ENCODE peak calls at places on chromosomes 4 and X, in six cellular contexts. E, B, X, S, G and C are unnamed samples.
A peak's percentile ranks its signal among the peaks of the same experiment; 100 is the strongest.

GRCh38 chr4:95572304-95572991 is 23.7 kb upstream of the UNC5C start:
- DNase-seq in E (no peak), B (peak; percentile 57), X (no peak), S (no peak), G (peak; percentile 5), C (peak; percentile 67)

GRCh38 chr4:141028024-141028529 is 105.2 kb downstream of the RNF150 start:
- DNase-seq in E (no peak), B (no peak), X (no peak), S (no peak), G (peak; percentile 99), C (no peak)

GRCh38 chrX:67651437-67652142 is 107.8 kb downstream of the AR start:
- DNase-seq in E (no peak), B (no peak), X (no peak), S (no peak), G (no peak), C (no peak)

GRCh38 chr4:74649193-74649592 is 145.1 kb downstream of the BTC start:
- DNase-seq in E (no peak), B (no peak), X (no peak), S (no peak), G (no peak), C (no peak)

GRCh38 chr4:37890501-37891220 is at the start of gene TBC1D1:
- DNase-seq in E (peak; percentile 50), B (peak; percentile 94), X (peak; percentile 36), S (peak; percentile 53), G (no peak), C (peak; percentile 74)

GRCh38 chrX:21944136-21944615 is 3.7 kb downstream of the SMS start:
- DNase-seq in E (no peak), B (no peak), X (no peak), S (no peak), G (no peak), C (no peak)

GRCh38 chrX:7330971-7331746 is 183.2 kb upstream of the PUDP start:
- DNase-seq in E (no peak), B (no peak), X (peak; percentile 8), S (no peak), G (peak; percentile 89), C (no peak)

GRCh38 chrX:53320543-53321215 is 39.3 kb upstream of the IQSEC2 start:
- DNase-seq in E (peak; percentile 10), B (peak; percentile 60), X (no peak), S (peak; percentile 18), G (no peak), C (no peak)

GRCh38 chrX:41322821-41323603 is 10.9 kb upstream of the DDX3X start:
- DNase-seq in E (no peak), B (no peak), X (no peak), S (no peak), G (no peak), C (no peak)

GRCh38 chr4:145171919-145172318 is 8.5 kb downstream of the OTUD4 start:
- DNase-seq in E (no peak), B (no peak), X (no peak), S (no peak), G (no peak), C (no peak)

GRCh38 chr4:61923179-61923578 is 723.1 kb downstream of the ADGRL3 start:
- DNase-seq in E (no peak), B (no peak), X (no peak), S (no peak), G (peak; percentile 9), C (no peak)

GRCh38 chrX:17882680-17883079 is 21.6 kb upstream of the RAI2 start:
- DNase-seq in E (no peak), B (no peak), X (no peak), S (no peak), G (no peak), C (no peak)

GRCh38 chr4:169089004-169089403 is 78.9 kb upstream of the CBR4 start:
- DNase-seq in E (no peak), B (no peak), X (no peak), S (no peak), G (no peak), C (no peak)

GRCh38 chrX:48761674-48762471 is at the start of gene GLOD5:
- DNase-seq in E (no peak), B (no peak), X (no peak), S (peak; percentile 49), G (peak; percentile 2), C (no peak)

GRCh38 chrX:10529344-10529743 is 91.0 kb downstream of the MID1 start:
- DNase-seq in E (no peak), B (no peak), X (no peak), S (no peak), G (peak; percentile 39), C (no peak)

GRCh38 chr4:40458683-40459082 is 123.5 kb downstream of the CHRNA9 start:
- DNase-seq in E (no peak), B (no peak), X (no peak), S (no peak), G (no peak), C (no peak)

GRCh38 chr4:185165605-185166063 is 22.6 kb downstream of the SLC25A4 start:
- DNase-seq in E (no peak), B (no peak), X (no peak), S (no peak), G (peak; percentile 94), C (no peak)

GRCh38 chrX:3143043-3143799 is 102.0 kb downstream of the ARSF start:
- DNase-seq in E (no peak), B (no peak), X (no peak), S (peak; percentile 8), G (no peak), C (no peak)

GRCh38 chr4:112910109-112910736 is 139.2 kb upstream of the ANK2 start:
- DNase-seq in E (no peak), B (no peak), X (peak; percentile 87), S (no peak), G (peak; percentile 68), C (no peak)

GRCh38 chrX:110520053-110520452 is 161.4 kb downstream of the RTL9 start:
- DNase-seq in E (no peak), B (no peak), X (no peak), S (no peak), G (no peak), C (no peak)

GRCh38 chr4:3801931-3802550 is 35.9 kb downstream of the ADRA2C start:
- DNase-seq in E (no peak), B (peak; percentile 33), X (no peak), S (no peak), G (no peak), C (no peak)

GRCh38 chrX:2689773-2690666 is 1.1 kb upstream of the CD99 start:
- DNase-seq in E (no peak), B (no peak), X (no peak), S (no peak), G (no peak), C (no peak)

GRCh38 chr4:165864228-165864627 is 8.8 kb upstream of the TLL1 start:
- DNase-seq in E (no peak), B (no peak), X (no peak), S (no peak), G (no peak), C (no peak)

GRCh38 chrX:28135378-28136047 is 154.3 kb upstream of the DCAF8L1 start:
- DNase-seq in E (no peak), B (no peak), X (no peak), S (no peak), G (peak; percentile 73), C (no peak)

GRCh38 chrX:63506320-63506719 is 155.2 kb upstream of the SPIN4 start:
- DNase-seq in E (no peak), B (no peak), X (peak; percentile 35), S (no peak), G (peak; percentile 39), C (no peak)

GRCh38 chr4:133600008-133600407 is 450.9 kb downstream of the PCDH10 start:
- DNase-seq in E (no peak), B (no peak), X (no peak), S (no peak), G (peak; percentile 6), C (no peak)

GRCh38 chr4:135371137-135371536 is 1169.5 kb upstream of the PABPC4L start:
- DNase-seq in E (no peak), B (no peak), X (no peak), S (peak; percentile 10), G (no peak), C (no peak)

GRCh38 chr4:152104286-152104685 is 343.5 kb upstream of the GATB start:
- DNase-seq in E (no peak), B (no peak), X (no peak), S (no peak), G (no peak), C (no peak)

GRCh38 chrX:73930300-73930699 is 367.3 kb downstream of the CHIC1 start:
- DNase-seq in E (no peak), B (no peak), X (no peak), S (no peak), G (peak; percentile 27), C (no peak)

GRCh38 chr4:66376921-66377320 is 706.6 kb upstream of the EPHA5 start:
- DNase-seq in E (no peak), B (no peak), X (no peak), S (no peak), G (no peak), C (no peak)

GRCh38 chr4:48360966-48361470 is 19.7 kb downstream of the SLAIN2 start:
- DNase-seq in E (no peak), B (no peak), X (no peak), S (no peak), G (peak; percentile 63), C (no peak)

GRCh38 chr4:114780205-114780604 is 181.6 kb downstream of the UGT8 start:
- DNase-seq in E (no peak), B (no peak), X (no peak), S (no peak), G (peak; percentile 23), C (no peak)

GRCh38 chrX:139126493-139126892 is 404.0 kb upstream of the F9 start:
- DNase-seq in E (no peak), B (peak; percentile 46), X (no peak), S (peak; percentile 13), G (no peak), C (no peak)

GRCh38 chrX:44906542-44906941 is 33.6 kb downstream of the KDM6A start:
- DNase-seq in E (no peak), B (no peak), X (no peak), S (no peak), G (no peak), C (no peak)

GRCh38 chrX:455199-455598 is 68.5 kb upstream of the PPP2R3B start:
- DNase-seq in E (no peak), B (no peak), X (no peak), S (no peak), G (no peak), C (no peak)

GRCh38 chr4:135185256-135185655 is 983.7 kb upstream of the PABPC4L start:
- DNase-seq in E (no peak), B (no peak), X (no peak), S (no peak), G (no peak), C (no peak)

GRCh38 chr4:164239433-164239832 is 514.5 kb upstream of the SMIM31 start:
- DNase-seq in E (no peak), B (no peak), X (no peak), S (no peak), G (no peak), C (no peak)

GRCh38 chr4:186946140-186946539 is 222.5 kb upstream of the FAT1 start:
- DNase-seq in E (no peak), B (no peak), X (no peak), S (no peak), G (no peak), C (no peak)

GRCh38 chr4:145034727-145035211 is 63.2 kb downstream of the ANAPC10 start:
- DNase-seq in E (no peak), B (peak; percentile 58), X (no peak), S (no peak), G (peak; percentile 89), C (no peak)